ENCODE peak calls at places on chromosomes 16 and 17, in eight cellular contexts. F is AG10803, T is Peyer's patch, C is ovary, D is gastrocnemius medialis, G is AG04449, K is H1, E is NB4. I is an unnamed sample.

GRCh38 chr17:68401288-68401687 is 56.0 kb downstream of the WIPI1 start:
- DNase-seq in F (no peak), G (no peak), D (no peak), T (no peak), K (peak), E (no peak), C (no peak), I (no peak)

GRCh38 chr16:4538386-4539235 is at the start of gene CDIP1:
- DNase-seq in G (peak), T (peak), C (peak), F (peak), K (peak), D (peak), E (peak), I (peak)

GRCh38 chr16:75131081-75131480 is 14.5 kb upstream of the LDHD start:
- DNase-seq in G (no peak), F (no peak), C (no peak), K (no peak), D (no peak), E (no peak), T (no peak), I (no peak)

GRCh38 chr16:31451681-31452351 is 7.5 kb upstream of the ARMC5 start:
- DNase-seq in C (peak), G (no peak), K (no peak), T (no peak), F (peak), D (no peak), E (peak), I (no peak)

GRCh38 chr17:63542942-63543821 is 7.1 kb upstream of the DCAF7 start:
- DNase-seq in F (no peak), G (no peak), T (no peak), C (no peak), E (no peak), K (no peak), D (no peak), I (no peak)

GRCh38 chr16:74565378-74565777 is 41.5 kb downstream of the GLG1 start:
- DNase-seq in F (no peak), C (no peak), E (peak), T (no peak), G (no peak), K (no peak), D (no peak), I (no peak)

GRCh38 chr16:88045820-88046303 is 94.6 kb downstream of the BANP start:
- DNase-seq in D (no peak), E (no peak), T (peak), F (no peak), C (no peak), G (no peak), K (no peak), I (no peak)

GRCh38 chr17:7932483-7932891 is 481 bp downstream of the CNTROB start:
- DNase-seq in F (peak), K (peak), T (peak), E (peak), D (no peak), G (no peak), C (peak), I (no peak)

GRCh38 chr17:40310882-40311391 is 2.0 kb downstream of the RARA start:
- DNase-seq in F (no peak), T (no peak), D (no peak), C (no peak), E (no peak), K (no peak), G (no peak), I (no peak)

GRCh38 chr16:81863630-81864352 is 84.7 kb downstream of the PLCG2 start:
- DNase-seq in C (no peak), K (no peak), T (peak), D (no peak), F (no peak), G (no peak), E (no peak), I (no peak)

GRCh38 chr16:88461291-88462269 is 8.5 kb downstream of the ZFPM1 start:
- DNase-seq in E (peak), D (no peak), F (no peak), G (no peak), K (peak), T (no peak), C (no peak), I (no peak)

GRCh38 chr17:81901167-81902022 is 643 bp upstream of the NPB start:
- DNase-seq in T (no peak), G (no peak), D (no peak), K (no peak), F (no peak), E (no peak), C (no peak), I (no peak)

GRCh38 chr16:84833142-84833495 is 13.3 kb downstream of the CRISPLD2 start:
- DNase-seq in D (no peak), G (no peak), T (no peak), K (no peak), F (no peak), C (no peak), E (peak), I (no peak)

GRCh38 chr17:43832976-43833829 is at the start of gene MPP3:
- DNase-seq in E (peak), G (no peak), C (peak), F (peak), T (no peak), K (peak), D (no peak), I (no peak)

GRCh38 chr17:65455972-65456343 is 105.5 kb downstream of the AXIN2 start:
- DNase-seq in E (no peak), K (peak), D (peak), C (no peak), F (peak), T (no peak), G (no peak), I (no peak)

GRCh38 chr17:13087802-13088201 is 70.0 kb upstream of the ELAC2 start:
- DNase-seq in C (no peak), F (no peak), D (no peak), G (no peak), T (no peak), E (no peak), K (no peak), I (no peak)

GRCh38 chr16:70682239-70683145 is 3.4 kb downstream of the MTSS2 start:
- DNase-seq in T (no peak), D (no peak), E (no peak), G (no peak), C (peak), F (no peak), K (no peak), I (no peak)
- H3K4me3 ChIP-seq in T (no peak), D (no peak), E (peak), G (peak), C (no peak), F (peak), K (no peak), I (peak)

DNA sequence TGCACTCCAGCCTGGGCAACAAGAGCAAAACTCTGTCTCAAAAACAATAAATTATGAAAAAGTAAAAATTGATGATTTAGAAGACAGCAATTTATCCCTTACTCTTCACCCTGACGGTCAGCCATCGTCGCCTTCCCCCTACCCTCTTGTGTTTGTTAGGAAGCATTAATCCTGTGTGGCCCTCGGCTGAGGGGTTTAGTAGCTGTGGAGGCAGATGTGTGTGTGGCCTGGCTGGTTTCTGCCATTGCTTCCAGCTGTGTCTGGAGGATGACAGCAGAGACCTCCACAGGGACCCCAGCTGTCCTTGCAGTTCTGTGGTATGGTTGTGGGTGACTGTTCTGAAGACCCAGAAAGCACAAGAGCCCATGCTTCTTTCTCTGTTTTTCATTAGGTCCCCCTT is 25.9 kb downstream of the DBNDD1 start:
- DNase-seq in T (no peak), F (no peak), D (no peak), K (no peak), C (no peak), G (no peak), E (no peak), I (no peak)
- H3K4me3 ChIP-seq in T (no peak), F (no peak), D (no peak), K (no peak), C (no peak), G (no peak), E (no peak), I (no peak)

DNA sequence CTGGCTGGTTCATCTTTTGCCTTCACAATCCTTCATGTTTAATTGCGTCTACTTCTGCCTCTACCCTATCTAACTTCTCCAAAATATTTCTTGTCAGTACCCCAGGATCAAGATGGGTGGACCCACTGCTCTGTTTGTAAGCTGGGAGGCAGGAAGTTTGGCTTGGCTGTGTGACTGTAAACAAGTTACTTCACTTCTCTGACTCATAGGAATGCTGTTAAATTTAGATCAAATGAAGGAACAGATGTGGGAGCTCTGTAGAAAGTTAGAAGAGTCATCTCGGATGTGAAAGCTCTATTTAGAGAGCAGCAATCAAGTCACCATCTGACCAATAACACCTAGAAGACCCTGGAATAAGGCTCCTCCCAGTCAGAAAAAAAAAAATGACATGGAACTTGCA is 55.2 kb upstream of the MRTFB start:
- DNase-seq in G (peak), E (peak), C (no peak), D (peak), T (no peak), K (no peak), F (peak), I (no peak)
- H3K4me3 ChIP-seq in G (no peak), E (no peak), C (no peak), D (peak), T (no peak), K (no peak), F (no peak), I (peak)

DNA sequence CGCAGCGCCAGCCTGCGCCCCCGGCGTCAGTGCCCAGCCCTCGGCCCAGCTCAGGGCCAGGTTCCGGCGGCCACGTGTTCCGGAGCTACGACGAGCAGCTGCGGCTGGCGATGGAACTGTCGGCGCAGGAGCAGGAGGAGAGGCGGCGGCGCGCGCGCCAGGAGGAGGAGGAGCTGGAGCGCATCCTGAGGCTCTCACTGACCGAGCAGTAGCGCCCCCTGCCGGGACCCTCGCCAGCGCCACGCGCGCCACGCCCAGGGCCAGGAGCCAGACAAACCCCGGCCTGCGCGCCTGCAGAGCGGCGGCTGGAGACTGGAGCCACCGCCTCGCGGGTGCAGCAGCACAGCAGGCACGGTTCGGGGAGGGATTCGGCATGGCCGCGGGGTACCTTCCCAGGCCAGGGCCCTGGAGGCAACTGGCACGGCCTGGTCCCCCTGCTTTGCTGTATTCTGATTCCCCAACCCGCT is 9.3 kb downstream of the CORO6 start:
- DNase-seq in T (peak), C (peak), D (peak), G (no peak), F (peak), K (peak), E (peak), I (peak)
- H3K4me3 ChIP-seq in T (peak), C (no peak), D (peak), G (peak), F (peak), K (peak), E (no peak), I (peak)

DNA sequence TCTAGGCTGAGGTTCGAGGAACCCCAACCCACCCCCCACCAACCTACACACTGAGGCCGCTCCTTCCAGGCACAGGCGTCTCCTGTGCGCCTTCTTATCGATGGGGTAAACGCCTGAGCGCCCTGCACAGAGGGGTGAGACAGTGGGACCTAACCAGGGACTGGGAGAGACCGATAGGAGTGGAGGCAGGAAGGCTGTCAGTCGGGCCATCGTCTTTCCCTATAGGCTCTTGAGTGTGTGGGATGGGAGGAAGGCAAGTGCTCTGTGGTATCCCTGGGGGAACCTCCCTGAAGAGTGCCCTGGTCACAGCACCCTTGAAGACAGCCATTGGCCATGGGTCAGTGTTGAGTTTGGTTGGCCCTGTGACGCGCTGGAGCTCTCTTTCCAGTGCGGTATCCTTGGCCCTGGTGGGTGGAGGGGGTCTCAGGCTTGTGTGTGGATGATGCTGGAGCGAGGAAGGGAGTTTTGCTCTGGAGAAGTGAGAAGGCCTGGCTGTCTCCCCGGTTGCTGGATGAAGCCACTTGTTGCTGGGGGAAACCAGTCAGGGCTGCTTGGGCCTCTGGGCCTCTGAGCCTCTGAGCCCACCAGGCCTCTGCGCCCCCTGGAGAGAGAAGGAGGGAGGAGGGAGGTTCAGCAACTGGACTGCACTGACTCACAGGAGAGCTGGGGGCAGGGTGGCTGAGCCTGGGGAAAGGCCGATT is 1.7 kb downstream of the GPRC5C start:
- DNase-seq in C (peak), D (no peak), E (no peak), T (no peak), G (no peak), K (no peak), F (no peak), I (no peak)
- H3K4me3 ChIP-seq in C (peak), D (peak), E (no peak), T (no peak), G (no peak), K (peak), F (no peak), I (peak)

GRCh38 chr17:49742256-49742655 is 21.7 kb downstream of the FAM117A start:
- DNase-seq in E (peak), K (no peak), F (peak), T (no peak), D (no peak), C (no peak), G (no peak), I (no peak)
- H3K4me3 ChIP-seq in E (peak), K (no peak), F (no peak), T (no peak), D (no peak), C (no peak), G (no peak), I (peak)

DNA sequence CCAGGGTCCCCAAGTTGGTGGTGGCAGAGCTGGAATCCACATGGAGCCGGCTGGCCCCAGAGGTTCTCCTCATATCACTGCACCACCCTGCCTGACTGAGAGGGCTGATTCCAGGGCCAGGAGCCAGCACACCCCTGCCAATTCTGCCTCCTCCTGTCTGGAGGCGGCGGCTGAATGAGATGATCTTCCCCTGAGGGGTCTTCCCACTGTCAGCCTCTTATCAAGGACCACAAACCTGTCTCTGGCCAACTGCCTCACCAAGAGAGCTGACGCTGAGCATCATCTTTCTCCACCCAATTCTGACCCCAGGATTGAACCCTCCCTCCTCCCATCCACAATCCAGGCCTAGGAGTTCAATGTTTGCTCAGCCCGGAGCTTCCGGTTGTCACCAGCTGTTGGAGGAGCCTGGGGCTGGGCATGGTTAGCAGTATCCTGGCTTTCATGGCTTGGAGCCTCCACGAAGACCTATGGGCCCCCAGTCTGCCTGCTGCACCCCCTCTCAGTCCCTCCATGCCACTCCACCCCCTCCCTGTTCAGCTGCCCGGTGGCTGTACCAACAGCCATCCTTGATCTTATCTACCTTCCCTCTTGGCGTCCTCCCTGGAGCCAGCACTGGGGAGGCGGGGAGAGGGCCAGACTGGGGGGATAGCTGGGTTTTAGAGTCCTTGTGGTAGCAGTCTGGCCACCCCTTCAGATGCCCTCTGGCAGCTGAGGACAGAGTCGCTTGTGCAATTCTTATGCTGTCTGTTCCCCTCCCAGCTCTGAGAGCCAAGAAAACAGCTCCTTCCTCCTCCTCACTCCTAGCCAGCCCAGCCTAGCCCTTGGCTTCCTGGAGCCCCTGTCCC is 25.6 kb downstream of the ABCC3 start:
- DNase-seq in E (peak), F (peak), C (no peak), T (no peak), K (no peak), D (no peak), G (no peak), I (no peak)
- H3K4me3 ChIP-seq in E (no peak), F (no peak), C (no peak), T (no peak), K (no peak), D (no peak), G (no peak), I (no peak)

DNA sequence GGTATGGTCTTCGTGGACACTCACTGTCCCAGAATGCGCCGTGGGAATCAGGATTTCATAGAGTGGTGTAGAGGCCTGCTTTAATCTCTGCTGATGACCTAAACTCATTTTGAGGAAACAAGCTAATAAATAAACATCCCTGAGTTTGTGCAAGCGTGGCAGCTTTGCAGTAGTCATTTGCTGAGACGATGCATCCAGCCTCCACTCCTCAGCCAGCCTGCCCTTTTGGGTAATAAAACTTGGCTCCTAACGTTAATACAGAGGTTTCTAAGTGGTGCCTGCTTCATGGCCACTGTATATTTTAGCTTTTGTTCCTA is 1.3 kb downstream of the DGKE start:
- DNase-seq in G (no peak), T (no peak), C (no peak), E (peak), K (no peak), F (no peak), D (no peak), I (no peak)
- H3K4me3 ChIP-seq in G (peak), T (peak), C (peak), E (peak), K (peak), F (peak), D (peak), I (peak)

DNA sequence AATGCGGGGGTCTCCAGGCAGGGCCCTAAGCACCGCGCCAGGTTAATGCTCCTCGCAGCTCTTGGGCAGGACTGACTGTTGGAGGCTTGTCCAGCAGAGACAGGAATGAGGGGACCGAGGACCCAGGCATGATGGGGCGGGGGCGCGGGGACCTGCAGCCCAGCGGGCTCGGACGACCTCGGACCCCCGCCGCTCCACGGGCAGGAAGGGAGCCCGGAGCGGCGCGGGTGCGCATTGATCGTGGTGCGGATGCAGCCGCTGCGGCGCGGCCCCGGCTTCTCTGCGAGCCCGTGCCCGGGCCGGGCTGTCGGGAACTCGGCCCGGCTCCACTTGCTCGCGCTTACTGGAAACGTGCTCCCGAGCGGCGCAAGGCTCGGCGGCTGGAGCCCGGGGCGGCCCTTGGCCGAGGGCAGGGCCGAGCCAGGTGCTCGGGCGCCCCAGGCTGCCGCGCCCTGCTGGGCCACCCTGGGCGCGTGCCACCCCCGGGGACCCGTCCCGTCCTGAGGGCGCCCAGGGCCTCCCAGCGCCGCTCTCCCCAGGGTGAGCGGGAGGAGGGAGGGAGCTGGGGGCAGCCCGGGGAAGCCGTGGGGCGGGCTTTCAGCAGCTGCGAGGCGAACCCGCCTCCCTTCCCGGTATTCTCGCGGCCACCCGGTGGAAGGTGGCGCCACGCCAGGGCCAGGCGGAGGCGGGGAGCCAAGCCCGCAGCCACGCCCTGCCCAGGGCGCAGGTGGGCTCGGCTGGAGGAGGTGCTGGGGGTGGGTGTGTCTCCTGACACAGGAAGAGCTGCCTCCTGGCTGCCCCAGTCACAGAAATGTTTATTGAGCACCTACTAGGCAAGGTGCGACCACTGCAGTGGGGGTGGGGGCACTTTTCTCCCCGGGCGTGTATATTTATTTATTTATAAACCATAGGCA is 45.9 kb downstream of the SOCS3 start:
- DNase-seq in T (peak), C (peak), G (no peak), F (peak), D (no peak), E (peak), K (peak), I (no peak)
- H3K4me3 ChIP-seq in T (peak), C (peak), G (peak), F (peak), D (peak), E (no peak), K (peak), I (peak)